ENCODE peak calls at places on chromosomes 11 and 22, in six cellular contexts. C, I, Z, P, M and F are unnamed samples.

GRCh38 chr11:29629281-29629680 is 387.5 kb downstream of the KCNA4 start:
- DNase-seq in C (peak; percentile 23), I (no peak), Z (no peak), P (no peak), M (no peak), F (no peak)

GRCh38 chr11:10454506-10454901 is 560 bp upstream of the AMPD3 start:
- DNase-seq in C (no peak), I (no peak), Z (no peak), P (no peak), M (no peak), F (no peak)

GRCh38 chr11:12997168-12997567 is 11.9 kb upstream of the RASSF10 start:
- DNase-seq in C (no peak), I (no peak), Z (no peak), P (no peak), M (no peak), F (no peak)

GRCh38 chr11:72551571-72551970 is 117.2 kb upstream of the CLPB start:
- DNase-seq in C (no peak), I (no peak), Z (no peak), P (no peak), M (no peak), F (no peak)

GRCh38 chr11:77473001-77473800 is 693 bp downstream of the PAK1 start:
- DNase-seq in C (peak; percentile 79), I (peak; percentile 38), Z (peak; percentile 55), P (peak; percentile 25), M (peak; percentile 70), F (no peak)

GRCh38 chr11:119794141-119794665 is 65.2 kb upstream of the NECTIN1 start:
- DNase-seq in C (no peak), I (no peak), Z (no peak), P (no peak), M (no peak), F (no peak)

GRCh38 chr22:17258015-17258827 is 39.0 kb upstream of the ADA2 start:
- DNase-seq in C (peak; percentile 93), I (peak; percentile 69), Z (peak; percentile 68), P (no peak), M (peak; percentile 92), F (no peak)

GRCh38 chr11:73404048-73404447 is 27.8 kb downstream of the RELT start:
- DNase-seq in C (peak; percentile 76), I (peak; percentile 76), Z (no peak), P (no peak), M (peak; percentile 59), F (no peak)

GRCh38 chr11:69122337-69122641 is 33.4 kb upstream of the SMIM38 start:
- DNase-seq in C (no peak), I (no peak), Z (no peak), P (no peak), M (no peak), F (no peak)

GRCh38 chr11:69949327-69949726 is 128.8 kb upstream of the ANO1 start:
- DNase-seq in C (peak; percentile 93), I (peak; percentile 15), Z (no peak), P (no peak), M (peak; percentile 48), F (peak; percentile 82)

GRCh38 chr11:1300121-1300520 is 9.3 kb downstream of the TOLLIP start:
- DNase-seq in C (no peak), I (no peak), Z (no peak), P (no peak), M (peak; percentile 4), F (no peak)

GRCh38 chr11:43359432-43359818 is 705 bp downstream of the TTC17 start:
- DNase-seq in C (peak; percentile 61), I (no peak), Z (no peak), P (no peak), M (peak; percentile 43), F (no peak)

GRCh38 chr11:48880021-48880441 is 103.7 kb downstream of the TRIM51G start:
- DNase-seq in C (no peak), I (peak; percentile 7), Z (no peak), P (no peak), M (peak; percentile 10), F (peak; percentile 25)

GRCh38 chr22:32744560-32744959 is 56.9 kb upstream of the TIMP3 start:
- DNase-seq in C (peak; percentile 62), I (no peak), Z (no peak), P (no peak), M (no peak), F (no peak)

GRCh38 chr11:13043912-13044628 is 35.0 kb downstream of the RASSF10 start:
- DNase-seq in C (no peak), I (no peak), Z (no peak), P (no peak), M (no peak), F (no peak)

GRCh38 chr11:44530413-44531115 is 34.9 kb upstream of the CD82 start:
- DNase-seq in C (peak; percentile 57), I (no peak), Z (no peak), P (no peak), M (no peak), F (no peak)

GRCh38 chr11:113411536-113411935 is 24.0 kb downstream of the ANKK1 start:
- DNase-seq in C (no peak), I (no peak), Z (no peak), P (no peak), M (no peak), F (no peak)

GRCh38 chr11:106706355-106706754 is 311.9 kb downstream of the GUCY1A2 start:
- DNase-seq in C (no peak), I (no peak), Z (no peak), P (no peak), M (no peak), F (no peak)

GRCh38 chr22:27472975-27473374 is 328.6 kb downstream of the MN1 start:
- DNase-seq in C (peak; percentile 28), I (no peak), Z (no peak), P (no peak), M (no peak), F (no peak)

GRCh38 chr11:68043029-68043348 is 4.2 kb downstream of the TCIRG1 start:
- DNase-seq in C (no peak), I (no peak), Z (no peak), P (no peak), M (no peak), F (no peak)

GRCh38 chr22:33605201-33605600 is 315.1 kb downstream of the LARGE1 start:
- DNase-seq in C (no peak), I (no peak), Z (no peak), P (no peak), M (no peak), F (no peak)

GRCh38 chr11:131750152-131750551 is 379.7 kb downstream of the NTM start:
- DNase-seq in C (no peak), I (no peak), Z (no peak), P (no peak), M (no peak), F (no peak)

GRCh38 chr22:22666307-22667091 is 22.1 kb downstream of the GGTLC2 start:
- DNase-seq in C (peak; percentile 40), I (no peak), Z (no peak), P (no peak), M (peak; percentile 71), F (no peak)

GRCh38 chr11:94964934-94965333 is 8.4 kb downstream of the CWC15 start:
- DNase-seq in C (peak; percentile 57), I (no peak), Z (no peak), P (no peak), M (no peak), F (no peak)

GRCh38 chr11:73271936-73272679 is at the start of gene P2RY6:
- DNase-seq in C (peak; percentile 92), I (no peak), Z (no peak), P (no peak), M (peak; percentile 44), F (no peak)

GRCh38 chr11:37504925-37505324 is 906.9 kb upstream of the RAG2 start:
- DNase-seq in C (peak; percentile 56), I (no peak), Z (no peak), P (no peak), M (no peak), F (peak; percentile 77)

GRCh38 chr11:17839973-17840611 is 105.5 kb downstream of the KCNC1 start:
- DNase-seq in C (no peak), I (no peak), Z (no peak), P (no peak), M (no peak), F (no peak)

DNA sequence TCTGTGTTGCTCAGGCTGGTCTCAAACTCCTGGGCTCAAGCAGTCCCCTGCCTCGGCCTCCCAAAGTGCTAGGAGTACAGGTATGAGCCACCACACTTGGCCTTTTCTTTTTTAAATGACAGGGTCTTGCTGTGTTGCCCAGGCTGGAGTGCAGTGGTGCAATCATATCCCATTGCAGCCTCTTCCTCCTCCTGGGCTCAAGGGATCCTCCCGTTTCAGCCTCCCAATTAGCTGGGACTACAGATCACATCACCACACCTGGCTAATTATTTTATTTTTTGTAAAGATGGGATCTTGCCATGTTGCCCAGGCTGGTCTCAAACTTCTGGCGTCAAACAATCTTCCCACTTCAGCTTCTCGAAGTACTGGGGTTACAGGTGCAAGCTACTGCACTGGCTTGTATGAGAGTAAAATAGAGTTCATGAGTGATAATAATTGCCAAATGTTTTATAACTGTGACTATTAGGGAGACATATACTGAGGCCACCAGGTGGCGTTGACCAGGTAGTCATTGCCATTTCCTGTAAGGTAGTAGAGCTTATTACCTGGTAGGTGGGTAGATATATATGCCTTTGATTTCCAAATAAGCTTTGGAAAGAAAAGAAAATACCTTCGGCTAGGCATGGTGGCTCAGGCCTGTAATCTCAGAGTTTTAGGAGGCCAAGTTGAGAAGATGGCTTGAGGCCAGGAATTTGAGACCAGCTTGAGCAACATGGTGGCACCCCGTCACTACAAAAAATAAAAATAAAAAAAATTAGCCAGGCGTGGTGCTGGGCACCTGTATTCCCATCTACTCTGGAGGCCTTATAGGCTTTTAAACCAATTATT is 5.4 kb downstream of the FDX1 start:
- DNase-seq in C (peak; percentile 46), I (no peak), Z (no peak), P (peak; percentile 12), M (no peak), F (no peak)
- H3K27ac ChIP-seq in C (no peak overlapping the region), I (no peak overlapping the region), Z (no peak overlapping the region), P (no peak overlapping the region), M (no peak overlapping the region), F (no peak overlapping the region)

GRCh38 chr22:46732513-46732912 is 5.5 kb downstream of the CERK start:
- DNase-seq in C (no peak), I (no peak), Z (no peak), P (no peak), M (no peak), F (no peak)
- H3K4me1 ChIP-seq in C (peaks cover 9% of the 10 kb centered on the region), I (peaks cover 100% of the 10 kb centered on the region), Z (peaks cover 12% of the 10 kb centered on the region), P (peaks cover 59% of the 10 kb centered on the region), M (peaks cover 9% of the 10 kb centered on the region), F (peaks cover 8% of the 10 kb centered on the region)

GRCh38 chr22:45227645-45228400 is 12.9 kb downstream of the KIAA0930 start:
- DNase-seq in C (no peak), I (no peak), Z (no peak), P (no peak), M (peak; percentile 28), F (no peak)
- H3K27ac ChIP-seq in C (no peak overlapping the region), I (peak overlapping the region; percentile 36), Z (peak overlapping the region; percentile 89), P (no peak overlapping the region), M (no peak overlapping the region), F (no peak overlapping the region)

GRCh38 chr22:19466848-19467752 is 11.9 kb downstream of the UFD1 start:
- DNase-seq in C (no peak), I (no peak), Z (no peak), P (no peak), M (no peak), F (no peak)
- H3K4me1 ChIP-seq in C (no peaks in the 10 kb centered on the region), I (no peaks in the 10 kb centered on the region), Z (no peaks in the 10 kb centered on the region), P (no peaks in the 10 kb centered on the region), M (no peaks in the 10 kb centered on the region), F (no peaks in the 10 kb centered on the region)